ENCODE peak calls at places on chromosomes 12 and 14, in ten cellular contexts. G is COR-L47; F is stimulated activated effector memory CD8-positive, alpha-beta T cell treated with anti-CD3 and anti-CD28 coated beads, Interleukin-12 subunit alpha, Interleukin-12 subunit beta, amount 100 ng/mL, for 72 hours; S is ELR; E is mucosa of gallbladder; L is tibial artery; H is AG10803; K is stimulated activated CD4-positive, alpha-beta T cell treated with anti-CD3 and anti-CD28 coated beads, Interleukin-1b, Interleukin-23, amount 100 ng/mL, for 1 hour; P is NCI-H1092 treated with DMSO at 0.1 percent for 48 hours; I is activated CD4-positive, CD25-positive, alpha-beta regulatory T cell treated with anti-CD3 and anti-CD28 coated beads, Interleukin-2, amount 50 U/mL, for 72 hours. A is an unnamed sample.

GRCh38 chr12:52307836-52308806 is 13.1 kb downstream of the KRT83 start:
- DNase-seq in G (no peak), F (peak; percentile 30), S (peak; percentile 57), E (peak; percentile 46), L (peak; percentile 55), H (peak; percentile 45), K (no peak), P (peak; percentile 70), I (no peak), A (no peak)

GRCh38 chr14:94054936-94055335 is 26.1 kb downstream of the DDX24 start:
- DNase-seq in G (no peak), F (no peak), S (no peak), E (no peak), L (no peak), H (no peak), K (no peak), P (no peak), I (no peak), A (peak; percentile 47)

GRCh38 chr14:54812661-54813060 is 90.0 kb downstream of the GCH1 start:
- DNase-seq in G (no peak), F (no peak), S (no peak), E (no peak), L (no peak), H (no peak), K (no peak), P (no peak), I (no peak), A (no peak)

GRCh38 chr12:110577717-110578521 is 5.2 kb downstream of the PPTC7 start:
- DNase-seq in G (no peak), F (peak; percentile 34), S (peak; percentile 91), E (peak; percentile 37), L (no peak), H (peak; percentile 73), K (no peak), P (no peak), I (no peak), A (no peak)

GRCh38 chr12:113850309-113851056 is 115.6 kb downstream of the RBM19 start:
- DNase-seq in G (no peak), F (no peak), S (no peak), E (no peak), L (peak; percentile 49), H (peak; percentile 11), K (no peak), P (no peak), I (no peak), A (peak; percentile 35)

GRCh38 chr12:53073881-53074280 is 5.3 kb downstream of the SPRYD3 start:
- DNase-seq in G (no peak), F (no peak), S (no peak), E (no peak), L (peak; percentile 53), H (no peak), K (no peak), P (no peak), I (no peak), A (no peak)

GRCh38 chr12:119594772-119595445 is 1.3 kb downstream of the TMEM233 start:
- DNase-seq in G (no peak), F (no peak), S (no peak), E (no peak), L (no peak), H (no peak), K (no peak), P (no peak), I (no peak), A (no peak)

GRCh38 chr12:1518763-1519516 is 75.4 kb downstream of the FBXL14 start:
- DNase-seq in G (no peak), F (no peak), S (peak; percentile 91), E (no peak), L (no peak), H (peak; percentile 74), K (no peak), P (peak; percentile 49), I (no peak), A (no peak)